ENCODE peak calls at places on chromosomes 13 and 19, in seven cellular contexts. H, V, S, M, A, U and W are unnamed samples.
A peak's percentile ranks its signal among the peaks of the same experiment; 100 is the strongest.

GRCh38 chr19:14300281-14300680 is 81.0 kb upstream of the ADGRE5 start:
- DNase-seq in A (no peak), V (no peak), M (no peak), S (no peak), H (no peak), U (no peak), W (no peak)

GRCh38 chr13:50672025-50672424 is 171.5 kb downstream of the DLEU7 start:
- DNase-seq in A (no peak), V (peak; percentile 44), S (no peak), M (no peak), U (no peak), H (no peak), W (no peak)

GRCh38 chr19:17686592-17687042 is 1.5 kb downstream of the UNC13A start:
- DNase-seq in S (peak; percentile 56), H (peak; percentile 42), A (peak; percentile 84), M (no peak), V (peak; percentile 39), U (no peak), W (peak; percentile 21)

GRCh38 chr19:51065221-51065960 is 499 bp upstream of the KLK13 start:
- DNase-seq in U (no peak), A (no peak), S (no peak), M (no peak), H (no peak), V (no peak), W (no peak)

GRCh38 chr13:94210826-94211225 is 268.7 kb downstream of the DCT start:
- DNase-seq in A (no peak), V (no peak), M (no peak), U (no peak), S (no peak), H (no peak), W (peak; percentile 18)

GRCh38 chr19:2315818-2316353 is 7.9 kb upstream of the LINGO3 start:
- DNase-seq in V (peak; percentile 46), M (peak; percentile 56), H (peak; percentile 50), U (no peak), A (peak; percentile 81), S (peak; percentile 80), W (no peak)

GRCh38 chr19:13112555-13112954 is 4.0 kb downstream of the TRMT1 start:
- DNase-seq in A (no peak), V (no peak), S (no peak), U (no peak), M (no peak), H (no peak), W (no peak)

GRCh38 chr19:27890696-27891095 is 1322.3 kb downstream of the UQCRFS1 start:
- DNase-seq in U (no peak), V (no peak), S (no peak), M (no peak), H (no peak), A (no peak), W (no peak)

GRCh38 chr13:30148171-30148754 is 159.1 kb downstream of the KATNAL1 start:
- DNase-seq in S (no peak), M (no peak), A (no peak), H (no peak), V (no peak), U (peak; percentile 64), W (peak; percentile 45)

GRCh38 chr19:54431255-54431838 is 16.1 kb downstream of the TTYH1 start:
- DNase-seq in U (no peak), M (peak; percentile 28), V (peak; percentile 96), S (no peak), A (no peak), H (peak; percentile 34), W (no peak)

GRCh38 chr13:92951273-92951820 is 275.3 kb upstream of the GPC6 start:
- DNase-seq in V (no peak), U (no peak), S (no peak), A (no peak), H (no peak), M (no peak), W (no peak)

GRCh38 chr13:103815619-103816018 is 749.4 kb upstream of the SLC10A2 start:
- DNase-seq in A (no peak), V (no peak), H (peak; percentile 66), M (no peak), S (no peak), U (no peak), W (no peak)

GRCh38 chr13:94342436-94343242 is 136.8 kb downstream of the DCT start:
- DNase-seq in M (no peak), V (no peak), H (no peak), S (no peak), A (no peak), U (no peak), W (no peak)

GRCh38 chr13:114065926-114066774 is 66.3 kb downstream of the RASA3 start:
- DNase-seq in V (no peak), A (no peak), S (no peak), H (no peak), U (no peak), M (no peak), W (peak; percentile 69)

GRCh38 chr19:53624776-53625540 is 6.8 kb upstream of the DPRX start:
- DNase-seq in V (no peak), M (no peak), U (no peak), A (no peak), S (no peak), H (no peak), W (peak; percentile 31)

GRCh38 chr19:56660381-56661105 is 11.0 kb downstream of the ZNF835 start:
- DNase-seq in H (no peak), U (no peak), M (no peak), S (no peak), V (no peak), A (no peak), W (peak; percentile 33)

GRCh38 chr19:4980087-4980486 is 11.2 kb downstream of the KDM4B start:
- DNase-seq in S (no peak), V (no peak), H (no peak), M (no peak), A (no peak), U (no peak), W (no peak)

GRCh38 chr13:40406405-40407138 is 259.9 kb downstream of the FOXO1 start:
- DNase-seq in U (no peak), M (peak; percentile 75), S (no peak), H (peak; percentile 71), A (no peak), V (peak; percentile 79), W (no peak)

GRCh38 chr19:29576761-29577661 is 29.1 kb upstream of the POP4 start:
- DNase-seq in V (no peak), S (no peak), H (no peak), A (no peak), U (no peak), M (peak; percentile 47), W (peak; percentile 69)

GRCh38 chr13:54733639-54734038 is 1705.0 kb downstream of the OLFM4 start:
- DNase-seq in S (peak; percentile 13), V (no peak), A (no peak), U (no peak), M (no peak), H (no peak), W (no peak)
- TF ChIP-seq CTCF in S (no peak), V (no peak), A (peak; percentile 13), U (no peak), M (no peak), H (no peak), W (no peak)

GRCh38 chr13:85896516-85897450 is 97.6 kb upstream of the SLITRK6 start:
- DNase-seq in U (no peak), V (peak; percentile 34), M (peak; percentile 0), H (no peak), S (no peak), A (no peak), W (no peak)
- TF ChIP-seq CTCF in U (peak; percentile 8), V (peak; percentile 44), M (peak; percentile 8), H (peak; percentile 17), S (peak; percentile 12), A (peak; percentile 57), W (no peak)

GRCh38 chr19:33177417-33177976 is 16.6 kb upstream of the LRP3 start:
- DNase-seq in H (peak; percentile 2), M (no peak), U (no peak), V (peak; percentile 39), A (peak; percentile 82), S (peak; percentile 66), W (peak; percentile 72)
- TF ChIP-seq CTCF in H (peak; percentile 45), M (peak; percentile 50), U (peak; percentile 66), V (peak; percentile 35), A (peak; percentile 44), S (peak; percentile 63), W (peak; percentile 29)

DNA sequence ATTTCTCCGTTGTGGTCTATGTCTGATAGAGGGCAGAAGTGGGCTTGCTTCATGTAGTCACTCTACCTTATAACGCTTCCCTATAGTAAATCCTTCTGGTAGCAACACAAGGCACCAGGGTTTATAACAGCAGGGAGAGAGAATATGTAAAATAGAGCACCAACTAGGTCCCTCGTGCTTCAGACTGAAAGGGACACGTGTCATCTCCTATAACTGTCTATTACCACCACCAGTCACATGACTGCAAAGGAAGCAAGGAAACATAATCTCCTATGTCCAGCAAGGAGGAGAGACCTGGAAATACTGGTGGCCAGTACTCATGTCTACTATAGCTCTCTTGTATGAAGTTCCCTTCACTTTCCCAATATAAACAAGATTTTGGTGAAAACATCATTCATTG is 79.2 kb downstream of the SLAIN1 start:
- DNase-seq in S (no peak), H (no peak), U (no peak), V (no peak), M (no peak), A (no peak), W (no peak)
- TF ChIP-seq CTCF in S (no peak), H (no peak), U (no peak), V (no peak), M (no peak), A (no peak), W (no peak)

DNA sequence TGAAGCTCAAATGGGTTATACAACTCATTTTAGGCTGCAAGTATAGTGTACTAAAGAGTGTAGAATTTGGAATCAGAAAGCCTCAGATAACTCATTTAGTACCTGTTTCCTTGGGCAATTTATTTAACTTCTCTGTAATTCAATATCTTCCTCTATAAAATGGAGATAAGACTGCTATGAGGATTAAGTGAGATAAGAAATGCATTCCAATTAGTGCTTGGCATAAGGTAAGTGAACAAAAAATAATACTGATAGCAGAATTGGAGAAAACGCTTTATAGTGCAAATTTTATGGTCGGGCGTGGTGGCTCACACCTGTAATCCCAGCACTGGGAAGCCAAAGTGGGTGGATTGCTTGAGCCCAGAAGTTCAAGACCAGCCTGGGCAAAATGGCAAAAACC is 25.0 kb downstream of the DACH1 start:
- DNase-seq in M (no peak), A (no peak), H (no peak), U (no peak), V (no peak), S (no peak), W (no peak)
- TF ChIP-seq CTCF in M (no peak), A (no peak), H (no peak), U (no peak), V (no peak), S (no peak), W (no peak)

GRCh38 chr19:3687774-3688706 is 12.2 kb downstream of the PIP5K1C start:
- DNase-seq in U (no peak), V (no peak), S (no peak), A (no peak), M (no peak), H (no peak), W (peak; percentile 70)
- TF ChIP-seq CTCF in U (no peak), V (no peak), S (no peak), A (no peak), M (no peak), H (no peak), W (no peak)

DNA sequence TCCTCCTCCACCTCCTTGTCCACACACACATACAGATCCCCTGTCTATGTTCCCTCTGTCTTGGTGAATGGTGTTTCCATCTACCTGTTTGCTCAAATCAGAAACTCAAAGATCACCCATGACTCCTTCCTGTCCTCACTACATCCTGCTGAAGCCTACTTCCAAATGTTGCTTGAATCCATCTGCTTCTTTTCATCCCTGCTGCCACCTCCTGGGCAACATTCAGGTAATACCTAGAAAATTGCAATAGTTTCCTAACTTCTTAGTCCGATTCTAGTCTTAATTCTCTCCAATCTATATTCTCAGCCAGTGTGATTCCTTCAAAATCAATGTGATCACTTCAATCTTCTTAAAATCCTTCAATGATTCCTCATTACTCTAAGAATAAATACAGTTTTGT is 155.5 kb upstream of the STARD13 start:
- DNase-seq in S (peak; percentile 5), M (peak; percentile 47), U (no peak), V (peak; percentile 60), A (peak; percentile 23), H (peak; percentile 31), W (no peak)
- TF ChIP-seq CTCF in S (no peak), M (peak; percentile 22), U (peak; percentile 8), V (peak; percentile 64), A (peak; percentile 51), H (peak; percentile 39), W (no peak)